ENCODE peak calls at places on chromosomes 4 and X, in nine cellular contexts. J is hepatocyte, A is endodermal cell, N is HFF-Myc, Q is HFFc6, V is progenitor cell of endocrine pancreas, I is transverse colon, H is left ventricle myocardium inferior, W is GM20000. S is an unnamed sample.

GRCh38 chr4:119081943-119082342 is 53.7 kb upstream of the MYOZ2 start:
- DNase-seq in I (no peak), N (no peak), H (no peak), J (no peak), Q (no peak), W (no peak), A (no peak), V (no peak), S (no peak)

GRCh38 chr4:94558392-94558920 is 106.7 kb downstream of the PDLIM5 start:
- DNase-seq in W (no peak), H (no peak), I (no peak), J (no peak), A (no peak), V (no peak), Q (no peak), N (no peak), S (peak)

GRCh38 chr4:145904413-145905177 is 34.0 kb downstream of the ZNF827 start:
- DNase-seq in A (no peak), I (peak), N (no peak), H (no peak), J (no peak), W (no peak), V (no peak), Q (no peak), S (no peak)

GRCh38 chr4:136831553-136831952 is 700.7 kb downstream of the PCDH18 start:
- DNase-seq in N (no peak), I (no peak), V (no peak), Q (no peak), A (peak), H (no peak), W (no peak), J (no peak), S (no peak)

GRCh38 chr4:100422911-100423310 is 94.9 kb downstream of the EMCN start:
- DNase-seq in Q (no peak), N (no peak), W (no peak), V (no peak), J (no peak), H (no peak), I (no peak), A (no peak), S (no peak)

GRCh38 chrX:19257001-19257400 is 86.7 kb upstream of the PDHA1 start:
- DNase-seq in H (no peak), V (no peak), I (no peak), Q (no peak), W (no peak), N (no peak), J (no peak), A (no peak), S (no peak)

GRCh38 chr4:166989886-166990285 is 244.4 kb downstream of the SPOCK3 start:
- DNase-seq in J (no peak), N (no peak), W (no peak), H (no peak), I (no peak), A (no peak), Q (no peak), V (no peak), S (peak)

GRCh38 chr4:40916880-40917279 is 167.1 kb downstream of the NSUN7 start:
- DNase-seq in J (peak), N (no peak), Q (no peak), A (peak), W (peak), H (peak), I (peak), V (no peak), S (no peak)

GRCh38 chrX:153669901-153670731 is 3.5 kb downstream of the PNCK start:
- DNase-seq in V (no peak), J (peak), Q (no peak), W (no peak), H (no peak), I (no peak), A (peak), N (no peak), S (no peak)

GRCh38 chr4:63170923-63171322 is 1238.3 kb downstream of the TECRL start:
- DNase-seq in J (no peak), H (no peak), Q (no peak), I (no peak), A (no peak), N (no peak), W (no peak), V (no peak), S (no peak)

GRCh38 chrX:106718709-106719108 is 7.8 kb upstream of the RNF128 start:
- DNase-seq in Q (no peak), J (no peak), W (no peak), H (no peak), V (no peak), A (no peak), N (no peak), I (no peak), S (no peak)

GRCh38 chr4:56684320-56684719 is 3.2 kb upstream of the HOPX start:
- DNase-seq in N (peak), H (no peak), V (no peak), I (no peak), A (no peak), Q (no peak), W (no peak), J (no peak), S (no peak)

GRCh38 chrX:73524906-73525305 is 38.1 kb upstream of the CHIC1 start:
- DNase-seq in W (no peak), I (no peak), Q (no peak), V (no peak), A (no peak), H (no peak), J (no peak), N (no peak), S (no peak)

GRCh38 chr4:80307183-80307735 is 28.3 kb upstream of the CFAP299 start:
- DNase-seq in W (no peak), A (no peak), Q (no peak), H (no peak), V (no peak), N (no peak), I (no peak), J (peak), S (peak)

GRCh38 chr4:158446106-158446505 is 75.6 kb upstream of the RXFP1 start:
- DNase-seq in H (no peak), J (no peak), I (no peak), V (no peak), A (no peak), Q (no peak), W (no peak), N (no peak), S (no peak)

GRCh38 chrX:118240359-118240758 is 105.5 kb upstream of the WDR44 start:
- DNase-seq in I (no peak), J (no peak), Q (no peak), W (no peak), H (peak), V (no peak), N (no peak), A (no peak), S (no peak)

GRCh38 chr4:48967626-48968025 is 18.4 kb upstream of the CWH43 start:
- DNase-seq in N (no peak), V (no peak), J (no peak), H (no peak), Q (no peak), A (no peak), W (no peak), I (no peak), S (peak)

GRCh38 chrX:155873203-155873602 is 7.9 kb upstream of the VAMP7 start:
- DNase-seq in J (no peak), N (no peak), W (no peak), H (no peak), I (no peak), V (no peak), Q (no peak), A (no peak), S (no peak)

GRCh38 chr4:26434030-26434639 is 56.1 kb downstream of the CCKAR start:
- DNase-seq in H (no peak), W (no peak), A (no peak), V (no peak), J (no peak), I (no peak), Q (no peak), N (no peak), S (peak)

DNA sequence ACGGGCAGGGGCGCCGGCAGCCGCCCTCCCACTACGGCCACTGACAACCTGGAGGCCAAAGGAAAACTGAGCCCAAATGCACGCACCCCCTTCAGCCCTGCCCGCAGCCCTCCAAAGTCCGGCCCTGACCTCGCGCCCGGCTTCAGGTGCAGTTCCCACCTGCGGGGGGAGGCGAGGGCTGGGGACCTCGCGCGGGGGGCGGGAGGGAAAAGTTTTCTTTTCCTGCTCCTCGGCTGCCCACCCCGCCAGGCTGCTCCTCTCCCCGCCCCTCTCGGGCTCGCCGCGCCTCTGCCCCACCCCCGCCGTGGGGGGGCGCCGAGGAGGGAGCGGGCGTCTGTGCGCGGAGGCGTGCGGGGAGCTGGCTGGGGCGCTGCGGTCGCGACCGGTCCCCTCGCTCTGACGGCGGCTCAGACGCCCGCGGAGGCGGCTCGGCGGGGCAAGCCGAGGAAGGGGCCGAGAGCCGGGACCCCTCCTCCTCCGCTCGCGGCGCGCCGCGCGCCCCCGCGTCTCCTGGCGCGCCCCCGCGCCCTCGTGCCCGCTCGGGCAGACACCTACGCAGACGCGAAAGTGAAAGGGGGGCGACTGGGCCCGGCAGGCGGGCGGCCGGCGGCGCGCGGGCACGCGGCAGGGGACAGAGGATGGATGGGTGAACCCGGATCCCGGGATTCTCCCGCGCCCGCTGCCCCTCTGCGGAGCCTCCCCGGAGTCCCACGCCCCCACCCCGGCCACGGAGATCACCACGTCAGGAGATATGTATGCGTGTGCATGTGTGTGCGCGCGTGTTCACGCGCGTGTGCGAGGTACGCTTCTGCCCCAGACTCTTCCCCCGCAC is 3.1 kb upstream of the NR3C2 start:
- DNase-seq in V (peak), J (peak), Q (no peak), W (peak), I (peak), N (no peak), A (peak), H (peak), S (no peak)
- TF ChIP-seq CTCF in V (no peak), J (no peak), Q (no peak), W (no peak), I (no peak), N (no peak), A (no peak), H (no peak), S (no peak)

GRCh38 chrX:133923548-133923947 is 61.8 kb downstream of the GPC3 start:
- DNase-seq in Q (no peak), J (no peak), H (no peak), I (no peak), N (no peak), A (no peak), W (no peak), V (no peak), S (no peak)

GRCh38 chrX:133921084-133921483 is 64.3 kb downstream of the GPC3 start:
- DNase-seq in Q (no peak), N (no peak), H (no peak), A (no peak), I (no peak), J (no peak), W (no peak), V (no peak), S (no peak)

GRCh38 chrX:133923113-133923512 is 62.3 kb downstream of the GPC3 start:
- DNase-seq in I (no peak), N (no peak), Q (no peak), H (no peak), J (no peak), A (no peak), V (no peak), W (peak), S (no peak)

GRCh38 chrX:133922390-133922772 is 63.0 kb downstream of the GPC3 start:
- DNase-seq in I (no peak), V (no peak), N (no peak), W (no peak), H (no peak), J (no peak), Q (no peak), A (no peak), S (no peak)

DNA sequence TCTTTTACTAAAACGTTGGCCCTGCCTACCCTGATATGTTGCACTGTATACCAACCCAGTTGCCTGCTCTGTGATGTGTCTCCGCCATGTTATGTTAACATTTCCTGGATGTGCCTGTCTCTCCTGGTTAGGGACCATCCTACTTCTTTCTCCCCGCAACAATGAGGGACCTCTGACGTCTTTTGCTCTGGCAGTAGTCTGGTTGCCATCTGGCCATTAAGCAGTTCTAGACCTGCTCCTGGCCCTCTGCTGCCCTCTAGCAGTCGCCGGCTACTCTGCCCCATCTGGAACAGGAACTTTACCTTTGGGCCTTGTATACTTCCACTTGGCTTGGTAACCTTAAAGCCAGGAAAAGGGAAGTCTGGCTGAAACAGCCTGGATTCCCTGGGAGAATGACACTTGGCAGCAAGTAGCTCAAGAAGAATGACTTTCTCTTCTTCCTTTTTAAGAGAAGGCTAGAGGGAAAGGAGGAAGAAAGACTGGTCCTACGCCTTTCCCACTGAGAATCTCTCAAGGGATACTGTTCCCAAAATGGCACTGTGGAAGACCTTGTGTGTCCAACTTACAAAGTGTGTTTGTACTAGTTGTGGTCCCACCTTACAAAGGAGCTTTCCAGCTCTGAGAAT is 63.5 kb downstream of the GPC3 start:
- DNase-seq in H (peak), I (peak), W (peak), N (peak), V (peak), A (peak), Q (no peak), J (peak), S (peak)
- TF ChIP-seq CTCF in H (peak), I (peak), W (peak), N (peak), V (peak), A (peak), Q (peak), J (peak), S (peak)

DNA sequence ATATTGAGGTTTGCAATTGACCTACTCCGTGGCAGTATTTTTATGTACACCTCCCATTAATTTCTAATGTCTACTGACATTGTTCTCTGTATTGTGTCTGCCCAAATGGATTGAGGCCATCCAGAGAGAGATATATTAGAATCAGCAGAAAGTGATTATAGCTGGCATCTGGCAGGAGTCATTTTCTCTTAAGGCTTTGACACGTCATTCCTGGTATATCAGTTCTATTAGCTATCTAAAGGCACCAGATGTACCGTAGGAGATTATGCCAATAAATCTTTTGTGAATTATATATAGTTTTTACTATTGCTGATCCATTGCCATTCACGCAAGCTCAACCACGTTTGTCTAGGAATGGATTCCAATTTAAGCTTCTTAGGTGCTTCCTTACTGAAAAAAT is 1026.4 kb upstream of the IGFBP7 start:
- DNase-seq in A (no peak), W (no peak), V (no peak), N (no peak), I (no peak), Q (no peak), J (no peak), H (no peak), S (no peak)
- TF ChIP-seq CTCF in A (no peak), W (no peak), V (no peak), N (no peak), I (no peak), Q (no peak), J (no peak), H (no peak), S (no peak)

GRCh38 chrX:38170556-38170955 is 50.1 kb downstream of the SRPX start:
- DNase-seq in Q (no peak), A (no peak), W (no peak), V (no peak), H (no peak), N (no peak), I (no peak), J (no peak), S (no peak)

GRCh38 chrX:38172596-38172995 is 48.1 kb downstream of the SRPX start:
- DNase-seq in V (no peak), J (no peak), W (no peak), N (no peak), H (no peak), I (no peak), Q (peak), A (no peak), S (no peak)

GRCh38 chrX:38175140-38175539 is 45.5 kb downstream of the SRPX start:
- DNase-seq in A (peak), J (peak), Q (peak), N (no peak), W (peak), H (no peak), I (peak), V (peak), S (peak)
- TF ChIP-seq CTCF in A (peak), J (peak), Q (peak), N (peak), W (peak), H (peak), I (peak), V (peak), S (peak)

GRCh38 chrX:81378550-81378949 is 176.6 kb downstream of the SH3BGRL start:
- DNase-seq in N (no peak), Q (no peak), I (no peak), V (no peak), W (no peak), H (no peak), J (no peak), A (no peak), S (no peak)
- TF ChIP-seq CTCF in N (no peak), Q (no peak), I (no peak), V (no peak), W (no peak), H (no peak), J (no peak), A (no peak), S (no peak)

GRCh38 chr4:123398151-123398802 is 1.7 kb downstream of the SPRY1 start:
- DNase-seq in H (peak), N (no peak), I (peak), A (peak), W (peak), V (peak), J (peak), Q (peak), S (no peak)

GRCh38 chr4:123399638-123400358 is 3.2 kb downstream of the SPRY1 start:
- DNase-seq in I (no peak), J (no peak), V (no peak), N (no peak), A (no peak), W (no peak), H (no peak), Q (no peak), S (peak)

GRCh38 chr4:123396294-123397275 is at the start of gene SPRY1:
- DNase-seq in Q (peak), J (peak), H (peak), V (peak), W (peak), I (peak), N (peak), A (peak), S (peak)

GRCh38 chr4:123398803-123399637 is 2.4 kb downstream of the SPRY1 start:
- DNase-seq in W (peak), V (no peak), H (peak), A (peak), N (no peak), I (peak), J (peak), Q (peak), S (peak)

DNA sequence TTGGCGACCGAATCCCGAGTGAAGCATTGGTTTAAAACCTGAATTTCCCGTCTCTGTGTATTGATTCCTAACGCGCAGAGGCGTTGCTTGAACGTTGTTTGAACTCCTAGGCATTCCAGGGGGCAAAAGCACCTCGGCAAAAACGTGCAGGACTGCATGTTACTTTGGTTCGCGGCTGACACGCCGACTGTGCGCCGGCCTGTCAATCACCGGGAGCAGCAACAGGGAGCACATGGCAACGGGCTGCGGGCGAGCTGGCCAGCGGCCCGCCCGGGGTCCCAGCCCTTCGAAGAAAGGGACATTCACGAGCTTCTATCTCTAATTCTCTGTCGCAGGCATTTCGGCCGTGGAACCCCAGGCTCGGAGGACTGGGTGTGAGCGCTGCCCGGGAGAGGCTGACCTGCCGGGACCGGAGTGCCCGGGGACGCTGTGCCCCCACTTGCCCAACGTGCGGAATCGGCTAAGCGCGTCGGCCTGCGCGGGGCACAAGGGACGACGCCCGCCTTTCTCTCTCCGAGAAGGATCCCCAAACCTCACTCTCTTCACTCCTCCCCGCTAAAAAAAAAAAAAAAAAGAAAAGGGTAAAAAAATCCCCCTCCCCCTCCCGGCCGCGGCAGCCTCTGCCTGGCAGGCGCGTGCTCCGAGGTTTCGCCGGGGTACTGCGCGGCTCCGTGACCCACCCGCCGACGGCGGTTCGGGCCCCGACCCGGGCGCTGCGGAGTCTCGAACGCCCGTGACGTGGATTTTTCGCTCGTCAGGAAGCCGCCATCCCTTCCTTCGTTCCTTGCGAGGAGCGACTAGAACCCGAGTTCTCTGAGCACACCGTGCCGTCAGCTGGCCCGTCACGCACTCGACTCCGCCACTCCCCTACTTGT is 918 bp downstream of the SPRY1 start:
- DNase-seq in J (peak), N (no peak), Q (no peak), H (peak), A (peak), I (peak), V (peak), W (peak), S (peak)
- TF ChIP-seq CTCF in J (no peak), N (no peak), Q (no peak), H (no peak), A (no peak), I (no peak), V (no peak), W (no peak), S (no peak)

GRCh38 chrX:52934704-52935468 is 23.4 kb downstream of the FAM156A start:
- DNase-seq in N (peak), Q (peak), H (peak), J (peak), I (peak), A (peak), V (peak), W (peak), S (peak)
- TF ChIP-seq CTCF in N (peak), Q (peak), H (peak), J (peak), I (peak), A (peak), V (peak), W (peak), S (peak)

GRCh38 chr4:71456841-71457240 is 118.0 kb downstream of the SLC4A4 start:
- DNase-seq in A (no peak), H (no peak), I (no peak), V (no peak), J (peak), Q (peak), N (peak), W (no peak), S (peak)

GRCh38 chr4:71466775-71467174 is 128.0 kb downstream of the SLC4A4 start:
- DNase-seq in H (no peak), V (no peak), A (no peak), I (no peak), N (no peak), J (no peak), Q (no peak), W (no peak), S (no peak)

GRCh38 chr4:71460368-71460767 is 121.5 kb downstream of the SLC4A4 start:
- DNase-seq in I (peak), V (no peak), H (no peak), A (no peak), W (no peak), Q (no peak), N (no peak), J (no peak), S (no peak)

GRCh38 chr4:71461422-71461821 is 122.6 kb downstream of the SLC4A4 start:
- DNase-seq in H (no peak), A (no peak), V (no peak), W (no peak), J (no peak), Q (no peak), I (no peak), N (no peak), S (no peak)
- TF ChIP-seq CTCF in H (no peak), A (no peak), V (no peak), W (no peak), J (no peak), Q (no peak), I (no peak), N (no peak), S (no peak)

GRCh38 chrX:54248309-54248708 is 65.3 kb upstream of the FAM120C start:
- DNase-seq in J (peak), H (no peak), Q (peak), N (no peak), W (peak), V (no peak), I (no peak), A (no peak), S (no peak)
- TF ChIP-seq CTCF in J (peak), H (peak), Q (peak), N (no peak), W (no peak), V (no peak), I (peak), A (peak), S (peak)